ENCODE peak calls at places on chromosomes 16 and 17, in five cellular contexts. One of them, this sample, is unnamed.

GRCh38 chr16:13401631-13402030 is 500.2 kb downstream of the SHISA9 start:
- DNase-seq in left lung: no peak
- DNase-seq in astrocyte: no peak
- DNase-seq in esophagus squamous epithelium: no peak
- DNase-seq in sigmoid colon: no peak
- DNase-seq in this sample: no peak

GRCh38 chr16:85936761-85937343 is 37.9 kb downstream of the IRF8 start:
- DNase-seq in left lung: no peak
- DNase-seq in astrocyte: peak
- DNase-seq in esophagus squamous epithelium: no peak
- DNase-seq in sigmoid colon: no peak
- DNase-seq in this sample: no peak

GRCh38 chr16:48366165-48367093 is 18.8 kb downstream of the SIAH1 start:
- DNase-seq in left lung: no peak
- DNase-seq in astrocyte: peak
- DNase-seq in esophagus squamous epithelium: no peak
- DNase-seq in sigmoid colon: peak
- DNase-seq in this sample: peak

GRCh38 chr16:75231570-75231969 is 12.8 kb downstream of the CTRB1 start:
- DNase-seq in left lung: no peak
- DNase-seq in astrocyte: no peak
- DNase-seq in esophagus squamous epithelium: no peak
- DNase-seq in sigmoid colon: no peak
- DNase-seq in this sample: no peak

GRCh38 chr17:42675984-42676423 is 790 bp downstream of the PLEKHH3 start:
- DNase-seq in left lung: no peak
- DNase-seq in astrocyte: peak
- DNase-seq in esophagus squamous epithelium: no peak
- DNase-seq in sigmoid colon: peak
- DNase-seq in this sample: no peak

GRCh38 chr17:21772321-21772720 is 80.0 kb downstream of the KCNJ18 start:
- DNase-seq in left lung: no peak
- DNase-seq in astrocyte: no peak
- DNase-seq in esophagus squamous epithelium: no peak
- DNase-seq in sigmoid colon: no peak
- DNase-seq in this sample: no peak

GRCh38 chr17:42704495-42705494 is 22.5 kb downstream of the CNTNAP1 start:
- DNase-seq in left lung: no peak
- DNase-seq in astrocyte: no peak
- DNase-seq in esophagus squamous epithelium: no peak
- DNase-seq in sigmoid colon: no peak
- DNase-seq in this sample: no peak

GRCh38 chr16:23716484-23716883 is 3.5 kb upstream of the ERN2 start:
- DNase-seq in left lung: no peak
- DNase-seq in astrocyte: no peak
- DNase-seq in esophagus squamous epithelium: no peak
- DNase-seq in sigmoid colon: no peak
- DNase-seq in this sample: no peak

GRCh38 chr16:3876695-3877094 is 3.8 kb downstream of the CREBBP start:
- DNase-seq in left lung: peak
- DNase-seq in astrocyte: peak
- DNase-seq in esophagus squamous epithelium: no peak
- DNase-seq in sigmoid colon: no peak
- DNase-seq in this sample: no peak

GRCh38 chr16:5056347-5056746 is 9.4 kb downstream of the C16orf89 start:
- DNase-seq in left lung: peak
- DNase-seq in astrocyte: no peak
- DNase-seq in esophagus squamous epithelium: no peak
- DNase-seq in sigmoid colon: no peak
- DNase-seq in this sample: no peak

GRCh38 chr16:5905935-5906334 is 808.3 kb upstream of the EEF2KMT start:
- DNase-seq in left lung: no peak
- DNase-seq in astrocyte: peak
- DNase-seq in esophagus squamous epithelium: no peak
- DNase-seq in sigmoid colon: no peak
- DNase-seq in this sample: no peak

GRCh38 chr16:69861276-69862030 is 89.7 kb upstream of the CLEC18A start:
- DNase-seq in left lung: peak
- DNase-seq in astrocyte: peak
- DNase-seq in esophagus squamous epithelium: no peak
- DNase-seq in sigmoid colon: peak
- DNase-seq in this sample: peak

GRCh38 chr17:8117980-8118768 is at the start of gene ALOXE3:
- DNase-seq in left lung: peak
- DNase-seq in astrocyte: peak
- DNase-seq in esophagus squamous epithelium: no peak
- DNase-seq in sigmoid colon: peak
- DNase-seq in this sample: no peak

GRCh38 chr17:13862341-13862740 is 207.0 kb upstream of the COX10 start:
- DNase-seq in left lung: no peak
- DNase-seq in astrocyte: no peak
- DNase-seq in esophagus squamous epithelium: no peak
- DNase-seq in sigmoid colon: no peak
- DNase-seq in this sample: no peak

GRCh38 chr16:4701791-4702465 is 8.6 kb downstream of the NUDT16L1 start:
- DNase-seq in left lung: no peak
- DNase-seq in astrocyte: no peak
- DNase-seq in esophagus squamous epithelium: no peak
- DNase-seq in sigmoid colon: no peak
- DNase-seq in this sample: no peak

GRCh38 chr17:64994781-64995538 is 61.6 kb downstream of the GNA13 start:
- DNase-seq in left lung: no peak
- DNase-seq in astrocyte: no peak
- DNase-seq in esophagus squamous epithelium: no peak
- DNase-seq in sigmoid colon: no peak
- DNase-seq in this sample: no peak

GRCh38 chr16:65672960-65673359 is 551.1 kb upstream of the CDH11 start:
- DNase-seq in left lung: no peak
- DNase-seq in astrocyte: peak
- DNase-seq in esophagus squamous epithelium: no peak
- DNase-seq in sigmoid colon: no peak
- DNase-seq in this sample: no peak

GRCh38 chr17:78330570-78331224 is 29.2 kb downstream of the SOCS3 start:
- DNase-seq in left lung: peak
- DNase-seq in astrocyte: peak
- DNase-seq in esophagus squamous epithelium: no peak
- DNase-seq in sigmoid colon: no peak
- DNase-seq in this sample: no peak

GRCh38 chr16:11871193-11871592 is 19.9 kb upstream of the RSL1D1 start:
- DNase-seq in left lung: peak
- DNase-seq in astrocyte: peak
- DNase-seq in esophagus squamous epithelium: no peak
- DNase-seq in sigmoid colon: no peak
- DNase-seq in this sample: no peak

GRCh38 chr16:30409125-30410060 is 2.0 kb downstream of the ZNF771 start:
- DNase-seq in left lung: peak
- DNase-seq in astrocyte: peak
- DNase-seq in esophagus squamous epithelium: no peak
- DNase-seq in sigmoid colon: peak
- DNase-seq in this sample: peak

GRCh38 chr16:52592778-52593177 is 45.8 kb upstream of the TOX3 start:
- DNase-seq in left lung: no peak
- DNase-seq in astrocyte: no peak
- DNase-seq in esophagus squamous epithelium: no peak
- DNase-seq in sigmoid colon: no peak
- DNase-seq in this sample: no peak

GRCh38 chr17:5583426-5584382 is 605 bp downstream of the NLRP1 start:
- DNase-seq in left lung: no peak
- DNase-seq in astrocyte: no peak
- DNase-seq in esophagus squamous epithelium: no peak
- DNase-seq in sigmoid colon: no peak
- DNase-seq in this sample: no peak

GRCh38 chr17:1180958-1181768 is 1.4 kb upstream of the ABR start:
- DNase-seq in left lung: no peak
- DNase-seq in astrocyte: no peak
- DNase-seq in esophagus squamous epithelium: no peak
- DNase-seq in sigmoid colon: no peak
- DNase-seq in this sample: no peak

GRCh38 chr17:1180434-1180742 is 607 bp upstream of the ABR start:
- DNase-seq in left lung: no peak
- DNase-seq in astrocyte: no peak
- DNase-seq in esophagus squamous epithelium: no peak
- DNase-seq in sigmoid colon: no peak
- DNase-seq in this sample: no peak

GRCh38 chr17:1181769-1182137 is 2.0 kb upstream of the ABR start:
- DNase-seq in left lung: no peak
- DNase-seq in astrocyte: no peak
- DNase-seq in esophagus squamous epithelium: no peak
- DNase-seq in sigmoid colon: no peak
- DNase-seq in this sample: no peak

GRCh38 chr17:1179112-1179634 is 608 bp downstream of the ABR start:
- DNase-seq in left lung: peak
- DNase-seq in astrocyte: no peak
- DNase-seq in esophagus squamous epithelium: no peak
- DNase-seq in sigmoid colon: no peak
- DNase-seq in this sample: no peak

GRCh38 chr17:1179635-1180433 is at the start of gene ABR:
- DNase-seq in left lung: peak
- DNase-seq in astrocyte: no peak
- DNase-seq in esophagus squamous epithelium: no peak
- DNase-seq in sigmoid colon: peak
- DNase-seq in this sample: no peak
- H3K4me3 ChIP-seq in left lung: peak
- H3K4me3 ChIP-seq in astrocyte: peak
- H3K4me3 ChIP-seq in esophagus squamous epithelium: peak
- H3K4me3 ChIP-seq in sigmoid colon: peak
- H3K4me3 ChIP-seq in this sample: peak

DNA sequence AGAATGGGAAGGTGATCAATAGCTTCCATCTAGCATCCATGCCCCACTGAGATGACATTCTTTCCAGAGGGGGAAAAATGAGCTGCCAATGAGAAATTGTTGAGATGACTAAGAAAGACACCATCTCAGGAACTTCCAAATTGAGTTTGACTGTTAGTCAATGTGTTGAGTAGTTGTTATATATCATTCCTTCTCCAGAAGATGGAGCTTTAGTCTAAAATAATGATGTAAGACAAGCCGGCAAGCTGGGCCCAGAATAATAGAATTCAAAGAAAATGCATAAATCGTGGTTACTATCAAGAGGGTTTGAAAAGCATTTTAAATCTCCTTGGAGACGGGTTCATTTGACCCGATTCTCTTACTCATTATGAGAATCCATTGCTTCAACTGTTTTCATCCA is 71.0 kb upstream of the ATF7IP2 start:
- DNase-seq in left lung: no peak
- DNase-seq in astrocyte: peak
- DNase-seq in esophagus squamous epithelium: no peak
- DNase-seq in sigmoid colon: no peak
- DNase-seq in this sample: no peak
- TF ChIP-seq CTCF in left lung: no peak
- TF ChIP-seq CTCF in astrocyte: peak
- TF ChIP-seq CTCF in esophagus squamous epithelium: peak
- TF ChIP-seq CTCF in sigmoid colon: no peak
- TF ChIP-seq CTCF in this sample: no peak

GRCh38 chr17:15917439-15918027 is 27.4 kb upstream of the ADORA2B start:
- DNase-seq in left lung: no peak
- DNase-seq in astrocyte: no peak
- DNase-seq in esophagus squamous epithelium: no peak
- DNase-seq in sigmoid colon: no peak
- DNase-seq in this sample: no peak
- H3K4me3 ChIP-seq in left lung: no peak
- H3K4me3 ChIP-seq in astrocyte: no peak
- H3K4me3 ChIP-seq in esophagus squamous epithelium: peak
- H3K4me3 ChIP-seq in sigmoid colon: peak
- H3K4me3 ChIP-seq in this sample: peak

GRCh38 chr17:61701978-61702377 is 111.0 kb upstream of the NACA2 start:
- DNase-seq in left lung: no peak
- DNase-seq in astrocyte: no peak
- DNase-seq in esophagus squamous epithelium: no peak
- DNase-seq in sigmoid colon: no peak
- DNase-seq in this sample: no peak

GRCh38 chr17:61702450-61702849 is 111.4 kb upstream of the NACA2 start:
- DNase-seq in left lung: no peak
- DNase-seq in astrocyte: no peak
- DNase-seq in esophagus squamous epithelium: no peak
- DNase-seq in sigmoid colon: no peak
- DNase-seq in this sample: no peak

GRCh38 chr17:61700252-61700651 is 109.2 kb upstream of the NACA2 start:
- DNase-seq in left lung: no peak
- DNase-seq in astrocyte: no peak
- DNase-seq in esophagus squamous epithelium: no peak
- DNase-seq in sigmoid colon: no peak
- DNase-seq in this sample: no peak

GRCh38 chr17:61699694-61700093 is 108.7 kb upstream of the NACA2 start:
- DNase-seq in left lung: no peak
- DNase-seq in astrocyte: no peak
- DNase-seq in esophagus squamous epithelium: no peak
- DNase-seq in sigmoid colon: no peak
- DNase-seq in this sample: no peak

DNA sequence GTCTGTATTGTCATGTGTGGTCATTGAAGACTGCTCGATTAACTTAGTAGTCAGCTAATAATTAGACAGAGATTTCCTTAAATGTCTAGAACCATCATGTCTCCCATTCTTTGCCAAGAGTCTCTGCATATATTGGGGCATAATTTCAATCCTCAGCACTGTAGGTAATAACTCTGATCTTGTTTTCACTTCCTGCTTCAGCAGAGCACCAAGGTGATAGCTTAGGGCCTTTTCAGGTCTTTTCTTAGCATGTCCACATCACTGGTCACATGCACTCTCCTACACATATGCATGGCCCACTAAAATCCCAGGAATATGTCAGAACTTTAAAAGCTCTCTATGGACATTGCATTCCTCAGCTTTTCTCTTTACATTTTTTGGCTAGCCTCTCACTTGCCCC is 110.3 kb upstream of the NACA2 start:
- DNase-seq in left lung: no peak
- DNase-seq in astrocyte: no peak
- DNase-seq in esophagus squamous epithelium: no peak
- DNase-seq in sigmoid colon: no peak
- DNase-seq in this sample: no peak
- TF ChIP-seq CTCF in left lung: no peak
- TF ChIP-seq CTCF in astrocyte: no peak
- TF ChIP-seq CTCF in esophagus squamous epithelium: no peak
- TF ChIP-seq CTCF in sigmoid colon: no peak
- TF ChIP-seq CTCF in this sample: no peak

GRCh38 chr16:74140557-74140956 is 156.1 kb upstream of the PSMD7 start:
- DNase-seq in left lung: no peak
- DNase-seq in astrocyte: no peak
- DNase-seq in esophagus squamous epithelium: no peak
- DNase-seq in sigmoid colon: no peak
- DNase-seq in this sample: no peak

GRCh38 chr16:74146643-74147042 is 150.0 kb upstream of the PSMD7 start:
- DNase-seq in left lung: no peak
- DNase-seq in astrocyte: no peak
- DNase-seq in esophagus squamous epithelium: no peak
- DNase-seq in sigmoid colon: no peak
- DNase-seq in this sample: no peak

GRCh38 chr16:74143171-74143570 is 153.4 kb upstream of the PSMD7 start:
- DNase-seq in left lung: no peak
- DNase-seq in astrocyte: no peak
- DNase-seq in esophagus squamous epithelium: no peak
- DNase-seq in sigmoid colon: no peak
- DNase-seq in this sample: no peak

DNA sequence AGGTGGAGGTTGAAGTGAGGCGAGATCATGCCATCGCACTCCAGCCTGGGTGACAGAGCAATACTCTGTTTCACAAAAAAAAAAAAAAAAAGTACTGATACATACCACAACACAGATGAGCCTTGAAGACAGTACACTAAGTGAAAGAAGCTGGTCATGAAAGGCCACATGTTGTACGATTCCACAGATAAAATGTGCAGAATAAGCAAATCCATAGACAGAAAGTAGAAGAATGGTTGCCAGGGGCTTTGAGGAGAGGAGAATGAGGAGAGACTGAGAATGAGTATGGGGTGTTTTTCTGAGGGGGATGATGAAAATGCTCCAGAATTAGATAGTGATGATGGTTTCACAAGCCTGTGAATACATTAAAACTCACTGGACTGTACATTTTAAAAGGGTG is 155.6 kb upstream of the PSMD7 start:
- DNase-seq in left lung: no peak
- DNase-seq in astrocyte: no peak
- DNase-seq in esophagus squamous epithelium: no peak
- DNase-seq in sigmoid colon: no peak
- DNase-seq in this sample: no peak
- H3K4me3 ChIP-seq in left lung: no peak
- H3K4me3 ChIP-seq in astrocyte: no peak
- H3K4me3 ChIP-seq in esophagus squamous epithelium: no peak
- H3K4me3 ChIP-seq in sigmoid colon: no peak
- H3K4me3 ChIP-seq in this sample: no peak

This sample was measured in BJ.